ENCODE peak calls at places on chromosomes 4 and X, in nine cellular contexts. D is CD4-positive, alpha-beta T cell; C is choroid plexus epithelial cell; U is GM10248; E is GM23248; T is endodermal cell; M is astrocyte of the spinal cord; F is NCI-H460; V is EL. S is an unnamed sample.

GRCh38 chr4:82562553-82562854 is 716 bp upstream of the TMEM150C start:
- DNase-seq in D (no peak), C (no peak), U (no peak), E (no peak), T (peak), M (no peak), F (no peak), V (no peak), S (no peak)

GRCh38 chrX:51742586-51742985 is 656 bp upstream of the GSPT2 start:
- DNase-seq in D (no peak), C (no peak), U (no peak), E (no peak), T (peak), M (no peak), F (no peak), V (no peak), S (no peak)

GRCh38 chr4:84875636-84876371 is 90.7 kb downstream of the WDFY3 start:
- DNase-seq in D (no peak), C (peak), U (no peak), E (no peak), T (no peak), M (no peak), F (no peak), V (no peak), S (no peak)

GRCh38 chr4:185464887-185465286 is 6.6 kb downstream of the CCDC110 start:
- DNase-seq in D (no peak), C (no peak), U (no peak), E (no peak), T (no peak), M (no peak), F (no peak), V (no peak), S (no peak)

GRCh38 chr4:102120846-102121245 is 224.4 kb downstream of the SLC39A8 start:
- DNase-seq in D (no peak), C (no peak), U (no peak), E (no peak), T (no peak), M (no peak), F (no peak), V (no peak), S (no peak)

GRCh38 chrX:18098704-18099103 is 122.0 kb downstream of the BEND2 start:
- DNase-seq in D (no peak), C (no peak), U (no peak), E (no peak), T (peak), M (no peak), F (no peak), V (no peak), S (no peak)

GRCh38 chr4:10015140-10015753 is 6.0 kb downstream of the SLC2A9 start:
- DNase-seq in D (no peak), C (peak), U (no peak), E (peak), T (peak), M (peak), F (peak), V (peak), S (peak)

GRCh38 chr4:102678695-102679335 is 82.0 kb downstream of the MANBA start:
- DNase-seq in D (no peak), C (no peak), U (no peak), E (no peak), T (no peak), M (no peak), F (no peak), V (no peak), S (no peak)

GRCh38 chr4:4750187-4750586 is 109.3 kb upstream of the MSX1 start:
- DNase-seq in D (no peak), C (no peak), U (no peak), E (no peak), T (peak), M (no peak), F (no peak), V (no peak), S (no peak)

GRCh38 chr4:88144048-88144447 is 14.4 kb downstream of the ABCG2 start:
- DNase-seq in D (no peak), C (no peak), U (no peak), E (no peak), T (no peak), M (no peak), F (no peak), V (no peak), S (no peak)

GRCh38 chr4:2226261-2226660 is 15.7 kb downstream of the HAUS3 start:
- DNase-seq in D (no peak), C (no peak), U (no peak), E (no peak), T (no peak), M (no peak), F (no peak), V (no peak), S (no peak)

GRCh38 chr4:14879643-14880042 is 122.6 kb upstream of the CPEB2 start:
- DNase-seq in D (no peak), C (no peak), U (no peak), E (no peak), T (no peak), M (no peak), F (no peak), V (no peak), S (no peak)

GRCh38 chr4:26242451-26242850 is 78.4 kb upstream of the RBPJ start:
- DNase-seq in D (no peak), C (peak), U (no peak), E (peak), T (no peak), M (peak), F (no peak), V (peak), S (no peak)

GRCh38 chrX:40018021-40018420 is 79.7 kb downstream of the BCOR start:
- DNase-seq in D (no peak), C (no peak), U (no peak), E (no peak), T (no peak), M (no peak), F (no peak), V (no peak), S (no peak)

GRCh38 chr4:144090744-144091143 is 49.8 kb downstream of the GYPA start:
- DNase-seq in D (no peak), C (no peak), U (no peak), E (no peak), T (peak), M (no peak), F (no peak), V (no peak), S (no peak)

GRCh38 chrX:19760841-19761512 is 126.4 kb downstream of the SH3KBP1 start:
- DNase-seq in D (no peak), C (no peak), U (no peak), E (no peak), T (no peak), M (no peak), F (no peak), V (no peak), S (no peak)

GRCh38 chr4:121411151-121411744 is 30.4 kb upstream of the QRFPR start:
- DNase-seq in D (no peak), C (no peak), U (no peak), E (no peak), T (peak), M (no peak), F (no peak), V (no peak), S (no peak)

GRCh38 chr4:142984871-142985585 is 138.9 kb upstream of the INPP4B start:
- DNase-seq in D (no peak), C (peak), U (no peak), E (peak), T (peak), M (peak), F (peak), V (peak), S (no peak)

GRCh38 chr4:94826206-94826605 is 68.5 kb downstream of the BMPR1B start:
- DNase-seq in D (no peak), C (peak), U (no peak), E (no peak), T (no peak), M (no peak), F (no peak), V (no peak), S (no peak)

GRCh38 chr4:51831133-51831532 is 11.8 kb upstream of the DCUN1D4 start:
- DNase-seq in D (peak), C (peak), U (peak), E (peak), T (peak), M (peak), F (peak), V (peak), S (no peak)

GRCh38 chr4:74206088-74206826 is 48.3 kb downstream of the MTHFD2L start:
- DNase-seq in D (no peak), C (peak), U (peak), E (peak), T (no peak), M (peak), F (no peak), V (peak), S (no peak)

GRCh38 chrX:47620303-47620685 is 637 bp upstream of the SYN1 start:
- DNase-seq in D (no peak), C (no peak), U (no peak), E (no peak), T (no peak), M (no peak), F (no peak), V (no peak), S (no peak)

GRCh38 chr4:54745031-54745770 is 87.4 kb downstream of the KIT start:
- DNase-seq in D (no peak), C (peak), U (no peak), E (peak), T (no peak), M (peak), F (no peak), V (peak), S (no peak)

GRCh38 chrX:120768681-120769080 is 107.0 kb downstream of the CT47B1 start:
- DNase-seq in D (no peak), C (peak), U (no peak), E (peak), T (no peak), M (peak), F (no peak), V (peak), S (no peak)

S was measured in NK-92 treated with Interleukin-12 subunit alpha and Interleukin-12 subunit beta, amount 100 ng/mL, for 24 hours.